ENCODE peak calls at places on chromosomes 5 and 9, in four cellular contexts. One of them, this sample, is unnamed.

GRCh38 chr5:172501708-172502379 is 47.5 kb upstream of the SH3PXD2B start:
- DNase-seq in tibial artery: peak
- DNase-seq in mucosa of descending colon: no peak
- DNase-seq in CD8-positive, alpha-beta T cell: no peak
- DNase-seq in this sample: no peak

GRCh38 chr5:2370626-2371418 is 380.7 kb downstream of the IRX2 start:
- DNase-seq in CD8-positive, alpha-beta T cell: no peak
- DNase-seq in tibial artery: no peak
- DNase-seq in mucosa of descending colon: no peak
- DNase-seq in this sample: no peak

GRCh38 chr9:95383845-95384244 is 66.3 kb upstream of the FANCC start:
- DNase-seq in mucosa of descending colon: no peak
- DNase-seq in tibial artery: no peak
- DNase-seq in CD8-positive, alpha-beta T cell: no peak
- DNase-seq in this sample: no peak

GRCh38 chr9:130288926-130289705 is 23.6 kb downstream of the HMCN2 start:
- DNase-seq in mucosa of descending colon: no peak
- DNase-seq in CD8-positive, alpha-beta T cell: no peak
- DNase-seq in tibial artery: no peak
- DNase-seq in this sample: no peak

GRCh38 chr5:107284822-107285510 is 385.8 kb downstream of the EFNA5 start:
- DNase-seq in tibial artery: no peak
- DNase-seq in CD8-positive, alpha-beta T cell: no peak
- DNase-seq in mucosa of descending colon: no peak
- DNase-seq in this sample: no peak

GRCh38 chr5:91332267-91333044 is 50.7 kb downstream of the ARRDC3 start:
- DNase-seq in CD8-positive, alpha-beta T cell: no peak
- DNase-seq in tibial artery: no peak
- DNase-seq in mucosa of descending colon: no peak
- DNase-seq in this sample: no peak

GRCh38 chr5:144265643-144266042 is 95.0 kb downstream of the KCTD16 start:
- DNase-seq in CD8-positive, alpha-beta T cell: no peak
- DNase-seq in mucosa of descending colon: no peak
- DNase-seq in tibial artery: no peak
- DNase-seq in this sample: no peak

GRCh38 chr5:1245901-1246576 is 20.9 kb downstream of the SLC6A18 start:
- DNase-seq in CD8-positive, alpha-beta T cell: no peak
- DNase-seq in tibial artery: no peak
- DNase-seq in mucosa of descending colon: no peak
- DNase-seq in this sample: no peak

GRCh38 chr5:146825033-146825432 is 53.5 kb downstream of the PPP2R2B start:
- DNase-seq in mucosa of descending colon: no peak
- DNase-seq in tibial artery: no peak
- DNase-seq in CD8-positive, alpha-beta T cell: no peak
- DNase-seq in this sample: no peak

GRCh38 chr5:110869927-110870326 is 131.1 kb downstream of the SLC25A46 start:
- DNase-seq in CD8-positive, alpha-beta T cell: no peak
- DNase-seq in tibial artery: no peak
- DNase-seq in mucosa of descending colon: no peak
- DNase-seq in this sample: no peak

DNA sequence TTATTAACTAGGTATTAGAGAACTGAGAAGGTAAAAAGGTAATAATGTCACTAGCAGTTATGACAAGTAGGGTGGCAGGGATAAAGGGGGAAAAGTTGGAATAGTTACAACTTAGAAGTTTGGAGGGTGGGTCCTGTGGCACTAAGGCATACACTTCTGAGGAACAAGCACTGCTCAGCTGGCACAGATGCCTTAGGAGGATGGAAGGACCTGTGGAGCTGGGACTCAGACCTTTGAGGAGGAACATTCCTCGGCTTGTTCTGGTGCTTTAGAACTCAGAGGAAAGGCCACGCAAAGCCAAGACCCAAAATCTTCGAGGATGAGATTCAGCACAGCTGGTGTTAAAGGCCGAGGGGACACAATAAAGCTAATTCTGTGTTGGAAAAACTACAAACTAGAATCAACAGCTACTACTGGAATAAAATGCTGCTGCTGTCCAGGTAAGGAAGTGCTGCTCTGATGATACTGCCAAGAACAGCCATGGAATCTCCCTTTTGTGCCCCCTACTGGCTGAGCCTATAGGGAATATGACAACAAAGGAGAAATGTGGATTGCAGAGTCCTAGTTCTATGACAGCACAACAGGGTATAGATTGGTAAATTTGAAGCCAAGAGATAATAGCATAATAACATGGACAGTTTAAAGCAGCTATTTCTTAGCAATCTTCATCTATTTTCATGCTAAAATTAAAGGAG is 126.7 kb downstream of the SLC25A46 start:
- DNase-seq in CD8-positive, alpha-beta T cell: no peak
- DNase-seq in mucosa of descending colon: no peak
- DNase-seq in tibial artery: no peak
- DNase-seq in this sample: no peak
- TF ChIP-seq CTCF in CD8-positive, alpha-beta T cell: no peak
- TF ChIP-seq CTCF in mucosa of descending colon: no peak
- TF ChIP-seq CTCF in tibial artery: no peak
- TF ChIP-seq CTCF in this sample: no peak

DNA sequence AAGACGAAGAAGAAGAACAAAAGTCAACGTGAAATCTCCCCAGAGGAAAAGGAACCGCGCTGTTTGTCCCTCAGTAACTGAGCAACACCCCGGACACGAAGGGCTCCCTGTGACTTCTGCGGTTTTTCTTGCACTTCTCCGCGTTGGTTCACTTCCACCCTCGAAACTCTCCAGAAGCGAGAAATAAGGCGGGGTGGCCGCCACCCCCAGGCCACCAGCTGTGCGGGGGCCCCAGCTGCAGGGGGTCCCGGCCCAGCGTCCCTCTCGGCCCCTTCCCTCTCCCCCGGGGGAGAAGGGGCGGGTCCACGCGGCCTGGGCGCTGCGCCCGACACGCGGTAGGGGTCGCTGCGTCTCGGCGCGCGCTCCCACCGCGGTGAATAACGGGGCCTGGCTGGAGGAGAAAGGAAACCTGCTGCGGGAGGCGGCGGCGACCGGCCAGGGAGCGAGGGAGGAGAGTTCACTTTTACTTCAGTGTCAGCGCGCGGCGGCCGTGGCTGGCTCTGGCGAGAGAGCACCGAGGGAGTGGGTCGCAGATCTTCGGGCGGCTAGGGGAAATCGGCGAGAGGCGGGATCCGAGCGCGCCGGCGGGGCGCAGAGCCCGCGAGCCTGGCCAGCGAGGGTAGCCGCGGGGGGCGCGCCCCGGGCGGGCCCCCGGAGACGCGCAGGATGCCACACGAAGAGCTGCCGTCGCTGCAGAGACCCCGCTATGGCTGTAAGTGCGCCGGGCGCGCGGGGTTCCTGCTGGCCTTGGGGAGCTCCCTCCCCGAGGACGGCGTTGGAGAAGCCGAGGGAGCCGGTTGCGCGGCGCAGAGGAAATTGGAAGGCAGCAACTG is at the start of gene IQGAP2:
- DNase-seq in CD8-positive, alpha-beta T cell: peak
- DNase-seq in tibial artery: peak
- DNase-seq in mucosa of descending colon: peak
- DNase-seq in this sample: peak
- TF ChIP-seq CTCF in CD8-positive, alpha-beta T cell: peak
- TF ChIP-seq CTCF in tibial artery: peak
- TF ChIP-seq CTCF in mucosa of descending colon: peak
- TF ChIP-seq CTCF in this sample: no peak

GRCh38 chr9:26656003-26656940 is 236.3 kb downstream of the CAAP1 start:
- DNase-seq in CD8-positive, alpha-beta T cell: no peak
- DNase-seq in mucosa of descending colon: no peak
- DNase-seq in tibial artery: no peak
- DNase-seq in this sample: no peak
- TF ChIP-seq CTCF in CD8-positive, alpha-beta T cell: no peak
- TF ChIP-seq CTCF in mucosa of descending colon: no peak
- TF ChIP-seq CTCF in tibial artery: peak
- TF ChIP-seq CTCF in this sample: no peak

DNA sequence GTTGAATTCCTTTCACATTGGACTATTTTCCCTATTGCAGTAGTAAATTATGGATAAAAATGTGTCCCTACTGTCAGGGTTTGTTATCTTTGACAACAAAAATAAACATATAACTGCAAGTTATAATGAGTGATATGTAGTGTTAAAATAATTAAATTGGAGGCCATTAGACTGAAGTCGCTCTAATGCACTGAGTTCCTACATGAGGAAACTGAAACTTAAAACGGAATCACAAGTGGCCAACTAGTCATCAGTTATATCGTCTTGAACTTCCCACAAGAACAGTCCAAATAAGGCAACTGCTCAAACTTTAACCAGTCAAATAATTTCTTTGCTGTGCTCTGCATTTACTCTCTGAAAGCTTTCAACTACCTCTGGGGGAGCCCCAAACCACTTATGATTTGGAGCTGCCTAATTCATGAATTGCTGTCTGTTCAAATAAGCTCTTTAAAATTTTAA is 2.1 kb upstream of the IFT74 start:
- DNase-seq in tibial artery: no peak
- DNase-seq in mucosa of descending colon: no peak
- DNase-seq in CD8-positive, alpha-beta T cell: no peak
- DNase-seq in this sample: no peak
- TF ChIP-seq CTCF in tibial artery: no peak
- TF ChIP-seq CTCF in mucosa of descending colon: no peak
- TF ChIP-seq CTCF in CD8-positive, alpha-beta T cell: no peak
- TF ChIP-seq CTCF in this sample: no peak

GRCh38 chr5:163914911-163915310 is 409.5 kb downstream of the MAT2B start:
- DNase-seq in CD8-positive, alpha-beta T cell: no peak
- DNase-seq in mucosa of descending colon: peak
- DNase-seq in tibial artery: no peak
- DNase-seq in this sample: peak

GRCh38 chr5:163916376-163916775 is 411.0 kb downstream of the MAT2B start:
- DNase-seq in mucosa of descending colon: no peak
- DNase-seq in CD8-positive, alpha-beta T cell: no peak
- DNase-seq in tibial artery: no peak
- DNase-seq in this sample: peak

GRCh38 chr5:163915481-163915961 is 410.1 kb downstream of the MAT2B start:
- DNase-seq in mucosa of descending colon: peak
- DNase-seq in CD8-positive, alpha-beta T cell: no peak
- DNase-seq in tibial artery: no peak
- DNase-seq in this sample: peak

GRCh38 chr5:163912023-163912422 is 406.6 kb downstream of the MAT2B start:
- DNase-seq in mucosa of descending colon: no peak
- DNase-seq in tibial artery: no peak
- DNase-seq in CD8-positive, alpha-beta T cell: no peak
- DNase-seq in this sample: no peak

DNA sequence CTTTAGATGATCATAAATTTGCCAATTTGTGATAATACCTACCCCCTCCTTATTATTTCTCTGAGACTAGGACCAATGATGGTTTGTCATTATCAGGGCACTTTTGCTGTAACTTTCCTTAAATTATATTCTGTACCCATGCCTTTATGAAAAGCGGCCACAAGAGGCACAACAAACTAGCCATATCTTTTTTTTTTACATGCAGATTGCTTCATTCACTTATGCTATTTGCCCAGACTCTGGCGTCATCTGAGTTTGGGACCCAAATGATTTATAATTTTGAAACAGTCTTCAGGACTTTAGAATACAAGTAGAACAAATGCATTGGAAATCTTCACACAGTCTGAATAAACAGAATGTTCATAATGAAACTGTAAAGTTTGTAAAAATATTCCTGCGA is 408.1 kb downstream of the MAT2B start:
- DNase-seq in CD8-positive, alpha-beta T cell: no peak
- DNase-seq in mucosa of descending colon: no peak
- DNase-seq in tibial artery: no peak
- DNase-seq in this sample: no peak
- TF ChIP-seq CTCF in CD8-positive, alpha-beta T cell: no peak
- TF ChIP-seq CTCF in mucosa of descending colon: no peak
- TF ChIP-seq CTCF in tibial artery: no peak
- TF ChIP-seq CTCF in this sample: no peak

GRCh38 chr9:110099236-110099741 is 108.7 kb downstream of the C9orf152 start:
- DNase-seq in mucosa of descending colon: no peak
- DNase-seq in tibial artery: no peak
- DNase-seq in CD8-positive, alpha-beta T cell: no peak
- DNase-seq in this sample: no peak
- TF ChIP-seq CTCF in mucosa of descending colon: no peak
- TF ChIP-seq CTCF in tibial artery: no peak
- TF ChIP-seq CTCF in CD8-positive, alpha-beta T cell: no peak
- TF ChIP-seq CTCF in this sample: no peak

GRCh38 chr9:16254674-16255073 is 615.8 kb downstream of the BNC2 start:
- DNase-seq in mucosa of descending colon: no peak
- DNase-seq in CD8-positive, alpha-beta T cell: no peak
- DNase-seq in tibial artery: peak
- DNase-seq in this sample: no peak

GRCh38 chr9:16255217-16255616 is 615.3 kb downstream of the BNC2 start:
- DNase-seq in mucosa of descending colon: no peak
- DNase-seq in CD8-positive, alpha-beta T cell: no peak
- DNase-seq in tibial artery: no peak
- DNase-seq in this sample: no peak

GRCh38 chr9:16258708-16259107 is 611.8 kb downstream of the BNC2 start:
- DNase-seq in tibial artery: no peak
- DNase-seq in CD8-positive, alpha-beta T cell: no peak
- DNase-seq in mucosa of descending colon: no peak
- DNase-seq in this sample: no peak

GRCh38 chr9:16258191-16258590 is 612.3 kb downstream of the BNC2 start:
- DNase-seq in mucosa of descending colon: no peak
- DNase-seq in CD8-positive, alpha-beta T cell: no peak
- DNase-seq in tibial artery: no peak
- DNase-seq in this sample: no peak

GRCh38 chr9:16257604-16258003 is 612.9 kb downstream of the BNC2 start:
- DNase-seq in CD8-positive, alpha-beta T cell: no peak
- DNase-seq in tibial artery: no peak
- DNase-seq in mucosa of descending colon: no peak
- DNase-seq in this sample: no peak
- TF ChIP-seq CTCF in CD8-positive, alpha-beta T cell: no peak
- TF ChIP-seq CTCF in tibial artery: no peak
- TF ChIP-seq CTCF in mucosa of descending colon: no peak
- TF ChIP-seq CTCF in this sample: no peak

GRCh38 chr9:36999728-37000333 is 34.2 kb downstream of the PAX5 start:
- DNase-seq in tibial artery: no peak
- DNase-seq in CD8-positive, alpha-beta T cell: no peak
- DNase-seq in mucosa of descending colon: no peak
- DNase-seq in this sample: no peak
- TF ChIP-seq CTCF in tibial artery: no peak
- TF ChIP-seq CTCF in CD8-positive, alpha-beta T cell: no peak
- TF ChIP-seq CTCF in mucosa of descending colon: no peak
- TF ChIP-seq CTCF in this sample: no peak

DNA sequence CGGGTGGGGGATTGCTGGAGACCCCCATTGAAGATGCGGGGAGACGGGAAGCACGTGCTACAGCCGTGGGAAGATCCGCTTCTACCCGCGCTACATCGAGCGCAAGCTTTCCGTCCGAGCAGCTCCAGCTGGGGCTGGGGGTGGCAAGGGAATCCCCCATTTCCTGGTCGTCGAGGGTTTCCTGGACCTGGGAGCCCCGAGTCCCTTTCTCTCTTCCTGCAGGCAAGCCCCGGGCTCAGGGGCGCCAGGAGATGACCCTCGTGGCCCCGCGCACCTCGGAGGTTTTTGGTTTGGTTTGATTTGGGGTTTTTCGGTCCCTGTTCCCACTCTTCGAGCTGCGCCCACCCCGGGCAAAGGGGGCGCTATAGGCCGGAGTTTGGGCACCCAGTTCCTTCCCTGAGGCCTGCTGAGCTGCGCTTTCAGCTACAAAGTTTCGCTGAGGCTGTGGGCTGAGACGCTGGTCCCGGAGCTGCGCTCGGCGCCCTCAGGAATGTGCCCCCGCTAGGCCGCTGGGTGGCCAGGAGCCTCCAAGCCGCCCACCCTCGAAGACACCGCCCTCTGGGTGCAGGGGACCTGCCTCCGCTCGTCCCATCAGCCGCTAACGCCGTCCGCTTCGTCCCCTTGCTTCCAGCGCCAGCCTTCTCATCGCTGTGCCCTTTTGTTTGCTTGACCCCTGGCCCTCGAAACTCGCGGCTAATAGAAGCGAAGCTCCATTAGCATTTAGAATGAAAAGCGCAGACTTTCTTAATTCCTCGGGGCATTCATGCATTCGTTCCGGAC is 2.9 kb downstream of the NR4A3 start:
- DNase-seq in mucosa of descending colon: peak
- DNase-seq in tibial artery: no peak
- DNase-seq in CD8-positive, alpha-beta T cell: peak
- DNase-seq in this sample: peak
- TF ChIP-seq CTCF in mucosa of descending colon: no peak
- TF ChIP-seq CTCF in tibial artery: no peak
- TF ChIP-seq CTCF in CD8-positive, alpha-beta T cell: peak
- TF ChIP-seq CTCF in this sample: no peak